ENCODE peak calls at places on chromosomes 3 and 15, in seven cellular contexts. C is RWPE2, J is brain microvascular endothelial cell, M is colonic mucosa, W is lower lobe of right lung, V is neural progenitor cell, S is uterus. U is an unnamed sample.
A peak's percentile ranks its signal among the peaks of the same experiment; 100 is the strongest.

GRCh38 chr3:30664449-30664848 is 58.0 kb downstream of the TGFBR2 start:
- DNase-seq in V (no peak), C (no peak), J (no peak), M (no peak), S (no peak), W (no peak), U (no peak)

GRCh38 chr3:29385056-29385455 is 104.2 kb downstream of the RBMS3 start:
- DNase-seq in V (peak; percentile 16), M (no peak), J (peak; percentile 66), S (no peak), W (no peak), C (no peak), U (no peak)

GRCh38 chr3:42406727-42407450 is 3.5 kb downstream of the LYZL4 start:
- DNase-seq in V (no peak), W (no peak), S (no peak), M (no peak), J (no peak), C (no peak), U (no peak)

GRCh38 chr15:41971089-41971892 is 1.1 kb downstream of the EHD4 start:
- DNase-seq in V (peak; percentile 85), C (no peak), J (peak; percentile 41), W (peak; percentile 78), S (peak; percentile 30), M (peak; percentile 69), U (no peak)

GRCh38 chr3:26353052-26353451 is 269.5 kb upstream of the LRRC3B start:
- DNase-seq in V (no peak), J (no peak), W (no peak), M (no peak), S (no peak), C (no peak), U (no peak)

GRCh38 chr3:47419083-47420043 is 38.5 kb downstream of the PTPN23 start:
- DNase-seq in J (no peak), S (no peak), C (no peak), V (no peak), M (no peak), W (no peak), U (no peak)

GRCh38 chr3:151146071-151146730 is 56.8 kb downstream of the GPR171 start:
- DNase-seq in W (peak; percentile 66), V (peak; percentile 86), J (peak; percentile 71), C (no peak), M (peak; percentile 78), S (peak; percentile 64), U (peak; percentile 36)

GRCh38 chr15:54365001-54365400 is 386.8 kb downstream of the UNC13C start:
- DNase-seq in W (no peak), C (no peak), J (no peak), V (peak; percentile 4), S (no peak), M (no peak), U (no peak)

GRCh38 chr3:468172-468571 is 271.6 kb downstream of the CHL1 start:
- DNase-seq in W (no peak), J (no peak), C (no peak), V (peak; percentile 33), S (no peak), M (no peak), U (no peak)

GRCh38 chr15:85956515-85957275 is 123.0 kb upstream of the AGBL1 start:
- DNase-seq in J (no peak), M (no peak), C (no peak), W (no peak), V (no peak), S (no peak), U (no peak)

GRCh38 chr3:88986834-88987233 is 120.6 kb upstream of the EPHA3 start:
- DNase-seq in S (no peak), C (no peak), J (peak; percentile 45), V (no peak), W (no peak), M (no peak), U (peak; percentile 11)

GRCh38 chr3:124126446-124127017 is 134.6 kb upstream of the ROPN1 start:
- DNase-seq in J (no peak), C (no peak), S (no peak), W (no peak), M (no peak), V (no peak), U (no peak)

GRCh38 chr15:25181290-25182097 is 226.7 kb downstream of the SNRPN start:
- DNase-seq in S (peak; percentile 4), M (peak; percentile 12), J (no peak), W (peak; percentile 34), V (no peak), C (peak; percentile 62), U (no peak)

GRCh38 chr3:194686414-194686815 is 732 bp downstream of the FAM43A start:
- DNase-seq in C (no peak), M (no peak), J (no peak), V (no peak), S (no peak), W (no peak), U (no peak)

GRCh38 chr15:39472661-39473657 is 107.9 kb upstream of the THBS1 start:
- DNase-seq in C (no peak), V (no peak), M (peak; percentile 62), W (peak; percentile 58), S (peak; percentile 98), J (peak; percentile 92), U (peak; percentile 97)

GRCh38 chr15:47908950-47909670 is 191.8 kb downstream of the SEMA6D start:
- DNase-seq in J (no peak), W (no peak), C (no peak), M (no peak), S (no peak), V (no peak), U (no peak)

GRCh38 chr3:172034786-172035685 is 4.3 kb upstream of the FNDC3B start:
- DNase-seq in C (no peak), M (peak; percentile 62), J (no peak), W (no peak), V (peak; percentile 32), S (no peak), U (no peak)

GRCh38 chr3:150447084-150447483 is 39.0 kb downstream of the TSC22D2 start:
- DNase-seq in C (no peak), J (no peak), M (no peak), S (no peak), W (no peak), V (no peak), U (no peak)

GRCh38 chr3:190911382-190911781 is 48.9 kb upstream of the GMNC start:
- DNase-seq in C (no peak), W (no peak), V (peak; percentile 70), J (no peak), M (no peak), S (no peak), U (no peak)

DNA sequence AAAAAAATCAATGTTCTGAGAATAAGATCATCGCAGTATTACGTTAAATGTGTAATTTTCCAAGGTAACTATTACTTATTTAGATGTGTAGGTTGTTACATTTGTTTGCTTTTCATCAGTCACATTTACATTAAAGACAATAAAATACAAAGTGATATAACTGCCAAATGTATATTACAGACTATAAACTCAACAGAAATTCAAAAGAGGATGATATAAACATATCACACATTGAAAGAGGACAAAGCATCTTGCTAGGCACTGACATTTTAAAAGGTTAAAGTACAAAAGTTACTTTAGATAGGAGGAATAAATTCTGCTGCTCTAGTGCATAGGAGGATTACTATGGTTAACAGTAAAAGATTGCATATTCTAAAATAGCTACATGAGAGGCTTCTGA is 16.1 kb downstream of the VGLL4 start:
- DNase-seq in S (no peak), C (no peak), V (no peak), M (no peak), W (no peak), J (no peak), U (no peak)
- H3K27ac ChIP-seq in S (no peak overlapping the region), C (no peak overlapping the region), V (no peak overlapping the region), M (peak overlapping the region; percentile 35), W (no peak overlapping the region), J (no peak overlapping the region), U (no peak overlapping the region)

DNA sequence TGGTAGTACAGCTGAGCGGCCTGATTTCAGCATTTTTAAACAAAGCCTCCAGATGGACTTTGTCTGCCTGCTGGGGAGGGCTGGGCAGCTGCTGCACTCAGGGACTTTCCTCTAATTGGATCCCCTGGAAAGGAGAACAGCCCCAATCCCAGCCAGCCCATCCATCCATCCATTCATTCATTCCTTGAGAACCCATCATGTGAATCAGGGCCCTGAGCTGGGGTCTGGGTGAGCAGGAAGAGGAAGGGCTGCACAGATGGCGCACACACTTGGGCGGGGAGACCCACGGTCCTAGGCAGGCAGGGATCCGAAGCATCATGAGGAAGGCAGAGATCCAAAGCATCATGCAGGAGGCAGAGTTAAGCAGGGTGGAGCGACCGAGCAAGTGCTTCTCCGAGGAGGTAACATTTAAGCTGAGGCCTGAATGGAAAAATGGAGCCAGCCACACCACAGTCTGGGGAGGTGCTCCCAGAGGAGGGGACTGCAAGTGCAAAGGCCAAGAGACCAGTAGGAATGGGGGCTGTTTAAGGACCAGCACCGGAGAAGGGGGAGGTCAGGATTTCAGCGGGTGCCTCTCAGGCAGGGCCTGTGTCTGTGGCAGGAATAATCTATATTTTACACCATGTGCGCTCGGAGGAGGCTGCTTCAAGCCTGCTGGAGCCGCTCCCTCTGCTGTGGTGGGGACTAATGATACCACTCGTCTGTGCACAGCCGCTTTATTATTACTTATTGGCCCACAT is 45.6 kb downstream of the TPRA1 start:
- DNase-seq in V (peak; percentile 18), W (peak; percentile 33), M (peak; percentile 22), S (no peak), J (no peak), C (no peak), U (no peak)
- H3K27ac ChIP-seq in V (no peak overlapping the region), W (no peak overlapping the region), M (no peak overlapping the region), S (no peak overlapping the region), J (no peak overlapping the region), C (no peak overlapping the region), U (no peak overlapping the region)

GRCh38 chr3:43998841-43999805 is 242.6 kb upstream of the TOPAZ1 start:
- DNase-seq in S (no peak), V (peak; percentile 80), W (peak; percentile 55), M (no peak), C (peak; percentile 85), J (peak; percentile 31), U (no peak)

GRCh38 chr3:43996379-43997301 is 245.0 kb upstream of the TOPAZ1 start:
- DNase-seq in S (no peak), C (peak; percentile 71), J (no peak), W (peak; percentile 54), M (no peak), V (peak; percentile 81), U (no peak)

GRCh38 chr3:43997788-43998373 is 243.8 kb upstream of the TOPAZ1 start:
- DNase-seq in V (peak; percentile 52), C (peak; percentile 44), J (no peak), S (no peak), W (peak; percentile 42), M (no peak), U (no peak)

GRCh38 chr3:43999920-44000319 is 241.8 kb upstream of the TOPAZ1 start:
- DNase-seq in W (no peak), J (no peak), V (no peak), M (no peak), S (no peak), C (no peak), U (no peak)

DNA sequence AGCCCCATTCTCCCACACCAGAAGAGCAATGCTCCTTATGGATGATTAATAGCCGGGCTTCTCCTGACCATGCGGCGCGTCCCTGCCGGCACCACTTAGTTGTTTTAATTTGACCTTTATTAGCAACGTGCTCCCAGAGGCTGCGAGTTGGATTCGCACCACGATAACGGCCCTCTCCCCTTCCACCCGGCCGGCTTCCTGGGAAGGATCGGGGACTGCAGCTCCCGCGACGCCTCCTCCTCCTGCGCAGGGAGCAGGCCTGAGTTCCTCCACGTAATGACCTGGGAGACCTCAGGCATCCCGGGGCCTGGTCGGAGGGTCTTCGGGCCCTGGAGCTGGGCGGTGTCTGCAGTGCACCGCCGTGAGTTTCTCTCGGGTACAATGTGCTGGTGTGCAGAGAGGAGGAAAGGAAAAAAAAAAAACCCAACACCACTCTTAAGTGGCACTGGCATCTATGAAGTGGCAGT is 243.3 kb upstream of the TOPAZ1 start:
- DNase-seq in W (peak; percentile 45), V (peak; percentile 58), M (no peak), J (no peak), C (peak; percentile 54), S (no peak), U (no peak)
- H3K27ac ChIP-seq in W (no peak overlapping the region), V (no peak overlapping the region), M (no peak overlapping the region), J (no peak overlapping the region), C (peak overlapping the region; percentile 89), S (no peak overlapping the region), U (no peak overlapping the region)

GRCh38 chr3:53109190-53109589 is 21.0 kb downstream of the RFT1 start:
- DNase-seq in J (peak; percentile 60), S (no peak), W (no peak), M (no peak), V (no peak), C (no peak), U (peak; percentile 21)
- H3K27ac ChIP-seq in J (no peak overlapping the region), S (peak overlapping the region; percentile 62), W (peak overlapping the region; percentile 26), M (no peak overlapping the region), V (no peak overlapping the region), C (peak overlapping the region; percentile 59), U (peak overlapping the region; percentile 75)

U was measured in AG04450.